ENCODE peak calls at places on chromosomes 16 and 17, in eight cellular contexts. S is foreskin fibroblast; X is GM10248; J is CD8-positive, alpha-beta T cell; K is AG09319; O is esophagus squamous epithelium; I is fibroblast of mammary gland; Z is nephron progenitor cell. H is an unnamed sample.

GRCh38 chr17:7351665-7352558 is at the start of gene KCTD11:
- DNase-seq in I (peak; percentile 84), S (peak; percentile 96), K (peak; percentile 73), J (peak; percentile 75), O (no peak), X (peak; percentile 95), Z (peak; percentile 90), H (peak; percentile 70)

GRCh38 chr16:2482181-2483107 is 7.5 kb downstream of the TBC1D24 start:
- DNase-seq in S (peak; percentile 88), Z (no peak), O (no peak), K (peak; percentile 48), I (peak; percentile 59), X (no peak), J (no peak), H (no peak)

GRCh38 chr16:61677776-61678175 is 358.5 kb downstream of the CDH8 start:
- DNase-seq in X (no peak), I (no peak), O (no peak), K (no peak), J (no peak), Z (no peak), S (no peak), H (no peak)

GRCh38 chr17:49399995-49400394 is 14.7 kb downstream of the PHB1 start:
- DNase-seq in Z (no peak), X (no peak), J (no peak), O (no peak), I (no peak), S (no peak), K (no peak), H (no peak)

GRCh38 chr17:27494192-27495091 is 38.2 kb downstream of the KSR1 start:
- DNase-seq in I (peak; percentile 24), J (no peak), S (peak; percentile 34), O (no peak), X (no peak), K (peak; percentile 35), Z (no peak), H (no peak)

GRCh38 chr16:50467943-50468748 is 80.0 kb upstream of the NKD1 start:
- DNase-seq in S (peak; percentile 36), X (no peak), K (no peak), O (no peak), I (no peak), Z (peak; percentile 83), J (no peak), H (no peak)

GRCh38 chr17:68175416-68175815 is 72.4 kb upstream of the AMZ2 start:
- DNase-seq in S (no peak), K (no peak), Z (no peak), O (no peak), X (no peak), J (no peak), I (no peak), H (no peak)

GRCh38 chr17:51228177-51228576 is 31.7 kb downstream of the MBTD1 start:
- DNase-seq in I (peak; percentile 68), S (peak; percentile 15), X (no peak), O (no peak), K (no peak), Z (no peak), J (no peak), H (no peak)

GRCh38 chr16:85424260-85425060 is 188.7 kb upstream of the GSE1 start:
- DNase-seq in I (no peak), X (no peak), Z (peak; percentile 0), K (no peak), S (peak; percentile 23), O (no peak), J (no peak), H (no peak)

GRCh38 chr17:5563451-5563850 is 20.9 kb downstream of the NLRP1 start:
- DNase-seq in O (no peak), S (peak; percentile 78), X (no peak), Z (no peak), I (peak; percentile 70), J (no peak), K (no peak), H (no peak)

GRCh38 chr16:13379266-13379665 is 477.9 kb downstream of the SHISA9 start:
- DNase-seq in O (no peak), Z (no peak), K (no peak), X (no peak), J (no peak), I (no peak), S (no peak), H (no peak)

GRCh38 chr17:8109669-8110455 is 8.5 kb downstream of the ALOXE3 start:
- DNase-seq in S (peak; percentile 52), J (peak; percentile 81), I (peak; percentile 38), O (no peak), Z (peak; percentile 78), K (no peak), X (peak; percentile 87), H (peak; percentile 40)

GRCh38 chr16:88441460-88441859 is 11.6 kb upstream of the ZFPM1 start:
- DNase-seq in S (no peak), J (no peak), I (no peak), K (no peak), Z (no peak), O (no peak), X (no peak), H (no peak)

GRCh38 chr16:1543085-1543896 is 9.8 kb downstream of the TMEM204 start:
- DNase-seq in K (peak; percentile 28), J (peak; percentile 45), O (no peak), S (peak; percentile 58), Z (peak; percentile 61), I (peak; percentile 87), X (peak; percentile 71), H (no peak)

GRCh38 chr17:2170023-2170422 is 115.1 kb downstream of the HIC1 start:
- DNase-seq in J (peak; percentile 30), K (no peak), X (peak; percentile 64), I (no peak), S (no peak), Z (no peak), O (no peak), H (no peak)
- TF ChIP-seq CTCF in J (no peak), K (no peak), X (peak; percentile 41), I (peak; percentile 5), S (no peak), Z (no peak), O (no peak), H (no peak)

GRCh38 chr16:10122546-10122945 is 59.7 kb downstream of the GRIN2A start:
- DNase-seq in Z (peak; percentile 9), X (no peak), K (no peak), O (no peak), S (peak; percentile 6), J (no peak), I (peak; percentile 42), H (no peak)
- TF ChIP-seq CTCF in Z (peak; percentile 39), X (peak; percentile 10), K (peak; percentile 53), O (no peak), S (peak; percentile 28), J (no peak), I (peak; percentile 60), H (no peak)

DNA sequence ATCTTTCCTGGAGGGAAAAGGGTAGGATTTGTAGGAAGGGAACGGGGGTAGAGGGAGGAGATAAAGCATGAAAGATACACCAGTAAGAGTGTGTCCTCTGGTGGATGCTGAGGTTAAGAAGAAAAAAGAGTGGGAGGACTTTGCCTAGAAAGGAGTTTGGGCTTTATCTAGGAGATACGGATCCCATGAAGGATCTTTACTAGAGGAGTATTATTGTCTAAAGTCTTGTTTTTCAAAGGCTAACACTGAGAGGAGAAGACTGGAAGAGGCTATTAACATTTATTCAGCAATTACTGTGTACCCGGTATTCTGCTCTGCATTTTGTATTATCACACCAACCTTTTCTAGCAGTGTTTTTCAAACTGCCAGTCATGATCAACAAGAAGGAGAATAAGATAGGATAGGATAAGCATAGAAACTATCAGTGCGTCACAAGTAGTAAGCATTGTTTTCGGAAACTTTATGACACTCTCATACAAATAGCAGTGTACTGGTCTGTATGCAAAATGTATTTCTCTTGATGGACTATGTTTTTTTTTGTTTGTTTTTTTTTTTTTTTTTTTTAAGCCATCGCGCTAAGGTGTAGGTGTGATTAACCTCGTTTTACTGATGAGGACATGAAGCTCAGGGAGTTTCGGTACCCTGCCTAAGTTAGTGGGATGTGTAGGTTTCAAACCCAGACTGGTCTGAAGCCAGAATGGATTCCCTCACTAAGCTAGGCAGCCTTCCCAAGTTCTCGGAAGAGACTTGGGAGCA is 1.4 kb upstream of the SP2 start:
- DNase-seq in O (no peak), S (no peak), Z (no peak), X (no peak), J (no peak), K (no peak), I (no peak), H (no peak)
- TF ChIP-seq CTCF in O (no peak), S (no peak), Z (no peak), X (no peak), J (no peak), K (no peak), I (no peak), H (no peak)

GRCh38 chr16:19885456-19886060 is 910 bp upstream of the GPRC5B start:
- DNase-seq in I (no peak), S (no peak), Z (peak; percentile 16), J (no peak), K (no peak), X (no peak), O (no peak), H (no peak)

GRCh38 chr16:19886061-19886792 is 1.6 kb upstream of the GPRC5B start:
- DNase-seq in Z (peak; percentile 83), J (peak; percentile 80), I (peak; percentile 80), K (no peak), X (peak; percentile 75), S (peak; percentile 88), O (no peak), H (peak; percentile 87)

GRCh38 chr16:19884021-19884485 is 595 bp downstream of the GPRC5B start:
- DNase-seq in O (no peak), S (no peak), X (no peak), I (no peak), K (no peak), J (no peak), Z (peak; percentile 46), H (no peak)

GRCh38 chr16:19883296-19883951 is 1.2 kb downstream of the GPRC5B start:
- DNase-seq in S (peak; percentile 17), Z (peak; percentile 65), X (no peak), O (no peak), K (no peak), J (no peak), I (no peak), H (no peak)

GRCh38 chr16:19884611-19885455 is at the start of gene GPRC5B:
- DNase-seq in Z (peak; percentile 78), J (peak; percentile 28), X (peak; percentile 61), K (no peak), I (no peak), S (peak; percentile 40), O (no peak), H (no peak)
- TF ChIP-seq CTCF in Z (no peak), J (no peak), X (peak; percentile 33), K (peak; percentile 13), I (no peak), S (no peak), O (no peak), H (no peak)

GRCh38 chr16:86768231-86768791 is 190.0 kb downstream of the FOXL1 start:
- DNase-seq in O (no peak), Z (peak; percentile 58), S (no peak), J (no peak), I (no peak), X (no peak), K (no peak), H (no peak)
- TF ChIP-seq CTCF in O (no peak), Z (no peak), S (no peak), J (no peak), I (no peak), X (no peak), K (no peak), H (no peak)

GRCh38 chr17:38864636-38865398 is 5.0 kb upstream of the LASP1 start:
- DNase-seq in O (no peak), I (peak; percentile 59), Z (no peak), K (no peak), X (no peak), J (no peak), S (peak; percentile 75), H (no peak)
- TF ChIP-seq CTCF in O (no peak), I (peak; percentile 51), Z (peak; percentile 22), K (peak; percentile 39), X (no peak), J (no peak), S (peak; percentile 49), H (no peak)